ENCODE peak calls at places on chromosomes 4 and X, in four cellular contexts. One of them, this sample, is unnamed.

GRCh38 chrX:133544105-133544504 is 128.8 kb upstream of the GPC4 start:
- DNase-seq in AG04450: no peak
- DNase-seq in cardiac muscle cell: peak
- DNase-seq in thoracic aorta: no peak
- DNase-seq in this sample: peak

GRCh38 chr4:32962100-32962499 is 2241.9 kb downstream of the PCDH7 start:
- DNase-seq in AG04450: no peak
- DNase-seq in cardiac muscle cell: no peak
- DNase-seq in thoracic aorta: no peak
- DNase-seq in this sample: no peak

GRCh38 chr4:142314686-142315085 is 531.4 kb downstream of the INPP4B start:
- DNase-seq in AG04450: no peak
- DNase-seq in cardiac muscle cell: no peak
- DNase-seq in thoracic aorta: no peak
- DNase-seq in this sample: no peak

GRCh38 chrX:41350976-41351569 is 17.1 kb downstream of the DDX3X start:
- DNase-seq in AG04450: no peak
- DNase-seq in cardiac muscle cell: no peak
- DNase-seq in thoracic aorta: no peak
- DNase-seq in this sample: no peak

GRCh38 chrX:153708415-153708814 is 15.8 kb downstream of the BCAP31 start:
- DNase-seq in AG04450: peak
- DNase-seq in cardiac muscle cell: peak
- DNase-seq in thoracic aorta: no peak
- DNase-seq in this sample: peak

GRCh38 chrX:49844622-49845021 is 15.5 kb downstream of the PAGE4 start:
- DNase-seq in AG04450: no peak
- DNase-seq in cardiac muscle cell: no peak
- DNase-seq in thoracic aorta: no peak
- DNase-seq in this sample: no peak

GRCh38 chr4:123479944-123480343 is 83.3 kb downstream of the SPRY1 start:
- DNase-seq in AG04450: no peak
- DNase-seq in cardiac muscle cell: peak
- DNase-seq in thoracic aorta: no peak
- DNase-seq in this sample: peak

GRCh38 chrX:143837444-143837843 is 46.4 kb upstream of the UBE2NL start:
- DNase-seq in AG04450: no peak
- DNase-seq in cardiac muscle cell: no peak
- DNase-seq in thoracic aorta: no peak
- DNase-seq in this sample: no peak

GRCh38 chrX:41558531-41558930 is 111.4 kb downstream of the NYX start:
- DNase-seq in AG04450: no peak
- DNase-seq in cardiac muscle cell: peak
- DNase-seq in thoracic aorta: no peak
- DNase-seq in this sample: no peak

GRCh38 chr4:55020131-55020530 is 105.3 kb downstream of the KDR start:
- DNase-seq in AG04450: no peak
- DNase-seq in cardiac muscle cell: peak
- DNase-seq in thoracic aorta: no peak
- DNase-seq in this sample: no peak

GRCh38 chr4:70628444-70628843 is at the start of gene ENAM:
- DNase-seq in AG04450: no peak
- DNase-seq in cardiac muscle cell: no peak
- DNase-seq in thoracic aorta: no peak
- DNase-seq in this sample: no peak

GRCh38 chrX:19709117-19709811 is 178.1 kb downstream of the SH3KBP1 start:
- DNase-seq in AG04450: no peak
- DNase-seq in cardiac muscle cell: no peak
- DNase-seq in thoracic aorta: no peak
- DNase-seq in this sample: no peak
- H3K27ac ChIP-seq in AG04450: no peak
- H3K27ac ChIP-seq in cardiac muscle cell: no peak
- H3K27ac ChIP-seq in thoracic aorta: no peak
- H3K27ac ChIP-seq in this sample: peak

DNA sequence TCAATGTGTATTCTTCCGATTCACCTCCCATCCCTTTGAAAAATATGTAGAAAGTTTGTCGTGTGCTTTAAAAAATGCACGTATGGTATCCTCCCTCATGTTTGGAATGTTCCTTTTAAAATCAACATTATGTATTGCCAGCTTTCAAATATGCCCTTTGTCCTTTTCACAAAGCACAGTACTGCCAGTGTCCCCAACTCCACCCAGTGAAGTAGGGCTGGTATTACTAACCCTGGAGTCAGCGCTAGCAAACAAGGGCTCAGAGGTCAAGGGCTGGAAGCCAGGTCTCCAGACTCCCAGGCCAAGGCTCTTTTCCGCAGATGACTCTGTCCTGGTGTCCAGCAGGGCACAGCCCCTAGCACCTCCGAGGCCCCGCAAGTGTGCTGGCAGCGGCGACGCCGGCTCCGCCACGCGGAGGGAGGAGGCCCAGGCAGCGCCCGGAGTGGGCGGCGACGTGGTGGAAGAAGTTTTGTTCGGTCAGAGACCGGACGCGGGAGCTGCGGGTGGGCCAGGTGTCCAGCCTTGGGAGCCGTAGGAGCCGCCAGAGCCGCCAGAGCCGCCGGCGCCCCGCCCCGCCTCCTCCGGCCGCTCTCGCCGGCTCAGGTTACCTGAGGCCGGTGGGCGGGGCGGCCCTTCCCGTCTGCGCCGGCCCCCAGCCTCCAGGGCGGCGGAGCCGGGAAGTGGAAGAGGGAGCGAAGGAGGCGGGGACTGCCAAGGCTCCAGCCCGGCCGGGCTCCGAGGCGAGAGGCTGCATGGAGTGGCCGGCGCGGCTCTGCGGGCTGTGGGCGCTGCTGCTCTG is at the start of gene IL13RA1:
- DNase-seq in AG04450: no peak
- DNase-seq in cardiac muscle cell: peak
- DNase-seq in thoracic aorta: peak
- DNase-seq in this sample: peak
- H3K27ac ChIP-seq in AG04450: no peak
- H3K27ac ChIP-seq in cardiac muscle cell: peak
- H3K27ac ChIP-seq in thoracic aorta: peak
- H3K27ac ChIP-seq in this sample: peak

GRCh38 chr4:174135530-174135929 is 147.9 kb downstream of the FBXO8 start:
- DNase-seq in AG04450: no peak
- DNase-seq in cardiac muscle cell: no peak
- DNase-seq in thoracic aorta: no peak
- DNase-seq in this sample: no peak
- H3K27ac ChIP-seq in AG04450: no peak
- H3K27ac ChIP-seq in cardiac muscle cell: no peak
- H3K27ac ChIP-seq in thoracic aorta: no peak
- H3K27ac ChIP-seq in this sample: no peak

DNA sequence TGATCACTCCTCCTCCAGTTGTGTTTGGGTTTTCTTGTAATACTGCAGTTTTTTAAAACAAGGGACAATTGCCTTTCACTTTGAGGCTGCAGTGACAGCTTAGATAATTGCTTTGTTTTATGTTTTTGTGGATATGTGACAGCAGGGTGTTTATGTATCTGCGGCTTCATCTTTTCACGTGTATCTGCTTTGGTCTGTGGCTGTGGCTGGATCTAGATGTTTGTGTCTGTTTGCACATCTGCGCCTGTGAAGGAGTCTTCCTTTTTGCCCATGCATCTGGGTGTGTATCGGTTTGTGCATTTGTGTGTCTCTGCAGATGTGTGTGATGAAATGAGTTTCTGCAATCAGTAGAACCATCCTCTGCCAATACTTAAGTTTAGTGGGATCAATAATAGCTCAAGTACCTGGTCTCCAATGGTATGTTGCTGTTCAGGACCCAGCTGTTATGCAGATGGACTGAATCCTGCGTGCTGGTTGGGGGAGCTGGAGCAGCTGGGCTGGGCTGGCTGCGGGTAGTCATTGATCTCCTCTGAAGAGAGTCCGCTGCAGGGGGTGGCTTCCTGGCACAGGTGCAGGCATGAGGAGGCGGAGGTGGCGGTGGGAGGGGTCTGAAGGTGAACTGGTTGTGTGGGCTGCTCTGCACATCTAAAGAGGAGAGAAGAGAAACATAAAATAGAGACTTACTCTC is 390.3 kb downstream of the SH2D1A start:
- DNase-seq in AG04450: no peak
- DNase-seq in cardiac muscle cell: no peak
- DNase-seq in thoracic aorta: no peak
- DNase-seq in this sample: no peak
- H3K27ac ChIP-seq in AG04450: no peak
- H3K27ac ChIP-seq in cardiac muscle cell: no peak
- H3K27ac ChIP-seq in thoracic aorta: no peak
- H3K27ac ChIP-seq in this sample: no peak

DNA sequence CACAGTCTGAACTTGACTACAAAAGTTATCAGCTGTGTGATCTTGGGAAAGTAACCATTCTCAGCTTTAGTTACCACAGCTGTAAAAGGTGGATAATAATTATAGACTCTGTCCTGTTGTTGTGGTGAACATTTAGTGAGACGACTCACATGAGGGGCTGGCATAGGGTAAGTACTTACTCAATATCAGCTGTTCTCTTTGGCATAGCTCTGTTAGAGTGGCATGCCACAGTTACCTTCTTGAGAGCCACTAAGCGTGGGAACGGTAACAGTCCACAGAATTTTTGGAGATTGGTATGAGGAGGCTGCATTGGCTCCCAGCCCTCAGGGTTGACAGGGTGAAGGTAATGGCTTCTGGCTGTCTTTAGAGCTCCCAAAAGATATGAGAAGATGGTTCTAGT is 13.2 kb upstream of the HAND2 start:
- DNase-seq in AG04450: no peak
- DNase-seq in cardiac muscle cell: no peak
- DNase-seq in thoracic aorta: no peak
- DNase-seq in this sample: no peak
- H3K27ac ChIP-seq in AG04450: no peak
- H3K27ac ChIP-seq in cardiac muscle cell: no peak
- H3K27ac ChIP-seq in thoracic aorta: no peak
- H3K27ac ChIP-seq in this sample: no peak

GRCh38 chrX:134671207-134671750 is 13.0 kb upstream of the PLAC1 start:
- DNase-seq in AG04450: no peak
- DNase-seq in cardiac muscle cell: no peak
- DNase-seq in thoracic aorta: no peak
- DNase-seq in this sample: no peak

GRCh38 chrX:134669378-134670098 is 11.3 kb upstream of the PLAC1 start:
- DNase-seq in AG04450: peak
- DNase-seq in cardiac muscle cell: peak
- DNase-seq in thoracic aorta: no peak
- DNase-seq in this sample: no peak

GRCh38 chrX:134673123-134673522 is 14.9 kb upstream of the PLAC1 start:
- DNase-seq in AG04450: no peak
- DNase-seq in cardiac muscle cell: no peak
- DNase-seq in thoracic aorta: no peak
- DNase-seq in this sample: no peak

GRCh38 chrX:134672101-134672500 is 13.8 kb upstream of the PLAC1 start:
- DNase-seq in AG04450: no peak
- DNase-seq in cardiac muscle cell: no peak
- DNase-seq in thoracic aorta: no peak
- DNase-seq in this sample: no peak

GRCh38 chrX:134670241-134670811 is 12.1 kb upstream of the PLAC1 start:
- DNase-seq in AG04450: peak
- DNase-seq in cardiac muscle cell: peak
- DNase-seq in thoracic aorta: no peak
- DNase-seq in this sample: peak
- H3K27ac ChIP-seq in AG04450: peak
- H3K27ac ChIP-seq in cardiac muscle cell: no peak
- H3K27ac ChIP-seq in thoracic aorta: peak
- H3K27ac ChIP-seq in this sample: peak

DNA sequence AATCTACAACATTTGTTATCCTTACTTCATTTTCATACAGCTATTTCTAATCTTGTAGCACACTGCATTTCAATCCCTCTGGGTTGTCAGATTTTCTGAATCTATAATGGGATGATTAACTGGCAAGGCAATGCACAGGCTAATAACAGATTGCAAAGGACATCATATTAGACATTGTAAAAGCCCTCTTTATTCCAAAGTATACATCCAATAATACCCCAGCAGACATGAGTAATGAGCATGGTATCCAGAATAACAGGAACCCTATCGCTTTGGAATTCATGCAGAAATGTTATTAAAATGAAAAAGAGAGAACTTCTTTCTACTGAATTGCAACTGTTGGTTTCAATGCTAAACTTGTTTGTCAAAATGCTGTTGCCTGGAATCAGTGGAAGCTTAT is 122.9 kb downstream of the C4orf33 start:
- DNase-seq in AG04450: no peak
- DNase-seq in cardiac muscle cell: peak
- DNase-seq in thoracic aorta: no peak
- DNase-seq in this sample: no peak
- H3K27ac ChIP-seq in AG04450: no peak
- H3K27ac ChIP-seq in cardiac muscle cell: no peak
- H3K27ac ChIP-seq in thoracic aorta: no peak
- H3K27ac ChIP-seq in this sample: no peak

DNA sequence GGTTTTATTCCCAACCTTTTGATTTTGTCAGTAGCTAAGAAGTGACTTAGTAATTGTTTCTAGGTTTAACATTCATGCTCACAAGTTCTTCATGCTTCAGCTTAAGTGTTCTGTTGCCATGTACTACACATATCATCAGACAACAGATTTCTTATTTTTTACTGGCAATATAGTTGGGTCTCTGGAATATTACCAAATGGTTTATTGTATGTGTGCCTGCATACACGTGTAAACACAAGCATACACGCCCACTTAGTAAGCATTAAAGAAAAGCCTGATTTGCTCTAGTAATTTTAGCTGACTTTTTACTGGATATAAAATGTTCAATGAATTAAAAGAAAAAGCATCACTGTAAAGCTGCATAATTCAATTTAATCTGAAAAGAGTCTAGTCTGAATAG is 199.8 kb downstream of the CAMK2D start:
- DNase-seq in AG04450: no peak
- DNase-seq in cardiac muscle cell: no peak
- DNase-seq in thoracic aorta: no peak
- DNase-seq in this sample: no peak
- H3K27ac ChIP-seq in AG04450: no peak
- H3K27ac ChIP-seq in cardiac muscle cell: no peak
- H3K27ac ChIP-seq in thoracic aorta: no peak
- H3K27ac ChIP-seq in this sample: no peak

DNA sequence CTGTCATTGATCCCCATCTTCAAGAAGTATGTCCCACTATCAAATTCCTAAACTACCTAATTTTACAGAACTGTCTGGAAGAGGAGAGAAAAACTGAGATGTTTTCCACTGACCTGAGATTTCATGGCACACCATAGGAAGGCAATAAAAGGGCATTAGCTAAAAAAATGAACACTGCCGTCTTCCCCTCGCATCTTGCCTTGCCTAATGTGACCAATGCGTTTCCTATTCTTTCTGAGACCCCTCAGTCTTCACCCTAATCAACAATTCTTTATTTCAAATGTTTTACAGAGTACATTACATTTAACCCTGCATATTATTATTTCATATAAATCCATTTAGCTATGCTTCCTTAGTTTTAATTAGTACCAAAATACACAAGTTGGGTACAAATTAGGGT is 43.6 kb downstream of the ZNF827 start:
- DNase-seq in AG04450: no peak
- DNase-seq in cardiac muscle cell: no peak
- DNase-seq in thoracic aorta: no peak
- DNase-seq in this sample: no peak
- H3K27ac ChIP-seq in AG04450: no peak
- H3K27ac ChIP-seq in cardiac muscle cell: no peak
- H3K27ac ChIP-seq in thoracic aorta: no peak
- H3K27ac ChIP-seq in this sample: no peak

DNA sequence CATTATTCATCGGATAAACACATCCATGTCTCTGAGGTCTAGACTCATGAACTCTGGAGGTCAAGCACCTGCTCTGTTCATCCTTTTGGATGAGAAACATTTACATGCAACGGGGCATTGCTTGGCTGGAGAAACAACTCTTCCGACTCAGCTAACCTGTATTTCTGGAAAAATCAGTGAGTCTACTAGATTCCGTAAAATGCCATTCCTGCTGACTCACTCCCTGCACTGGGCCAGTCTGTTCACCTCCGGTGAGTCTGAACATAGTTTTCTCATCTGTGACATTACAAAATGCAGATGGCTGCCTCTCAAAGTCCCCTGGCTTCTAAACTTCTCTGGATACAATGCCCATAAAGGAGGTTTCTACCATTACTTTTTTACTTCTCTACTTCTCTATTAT is 185.7 kb upstream of the HS3ST1 start:
- DNase-seq in AG04450: no peak
- DNase-seq in cardiac muscle cell: no peak
- DNase-seq in thoracic aorta: no peak
- DNase-seq in this sample: peak
- H3K27ac ChIP-seq in AG04450: no peak
- H3K27ac ChIP-seq in cardiac muscle cell: no peak
- H3K27ac ChIP-seq in thoracic aorta: no peak
- H3K27ac ChIP-seq in this sample: peak